ENCODE peak calls at places on chromosomes 3 and 15, in four cellular contexts. H, A, G and O are unnamed samples.

GRCh38 chr15:29854413-29854812 is 32.1 kb upstream of the TJP1 start:
- DNase-seq in H (no peak), G (no peak), A (no peak), O (no peak)

GRCh38 chr3:168782193-168782592 is 686.5 kb upstream of the GOLIM4 start:
- DNase-seq in H (no peak), G (no peak), A (no peak), O (no peak)

GRCh38 chr3:74613060-74613459 is 1.4 kb downstream of the CNTN3 start:
- DNase-seq in G (no peak), A (no peak), H (no peak), O (no peak)

GRCh38 chr15:91881551-91882297 is 28.2 kb downstream of the SLCO3A1 start:
- DNase-seq in G (no peak), A (no peak), H (no peak), O (no peak)

GRCh38 chr3:123342631-123343080 is 106.2 kb downstream of the ADCY5 start:
- DNase-seq in G (no peak), H (no peak), A (no peak), O (no peak)

GRCh38 chr3:12569836-12570235 is 12.9 kb downstream of the MKRN2 start:
- DNase-seq in A (no peak), G (no peak), H (no peak), O (no peak)

GRCh38 chr3:117398166-117398954 is 688.8 kb downstream of the TUSC7 start:
- DNase-seq in G (no peak), A (no peak), H (no peak), O (no peak)

GRCh38 chr15:33086500-33087141 is 107.9 kb downstream of the FMN1 start:
- DNase-seq in H (peak; percentile 88), G (peak; percentile 30), A (no peak), O (no peak)

GRCh38 chr3:143794793-143795462 is 53.3 kb downstream of the SLC9A9 start:
- DNase-seq in G (no peak), A (no peak), H (no peak), O (no peak)

GRCh38 chr15:40412095-40412759 is 6.6 kb downstream of the IVD start:
- DNase-seq in G (no peak), A (no peak), H (no peak), O (no peak)

GRCh38 chr15:62165029-62165792 is at the start of gene C2CD4B:
- DNase-seq in H (no peak), G (peak; percentile 58), A (no peak), O (no peak)

GRCh38 chr15:42355291-42355690 is 4.0 kb upstream of the CAPN3 start:
- DNase-seq in A (no peak), G (no peak), H (no peak), O (no peak)

GRCh38 chr15:60392986-60393811 is 4.6 kb downstream of the ANXA2 start:
- DNase-seq in H (peak; percentile 98), G (no peak), A (peak; percentile 91), O (peak; percentile 78)
- H3K4me3 ChIP-seq in H (peak overlapping the region; percentile 97), G (peak overlapping the region; percentile 95), A (peak overlapping the region; percentile 98), O (peak overlapping the region; percentile 73)

GRCh38 chr15:25501828-25502446 is 63.1 kb upstream of the UBE3A start:
- DNase-seq in A (no peak), G (peak; percentile 20), H (peak; percentile 51), O (no peak)
- TF ChIP-seq CTCF in A (peak; percentile 42), G (peak; percentile 59), H (peak; percentile 40), O (peak; percentile 25)

GRCh38 chr15:68224108-68224507 is 5.4 kb downstream of the CLN6 start:
- DNase-seq in A (no peak), H (no peak), G (no peak), O (no peak)

GRCh38 chr15:68228143-68228970 is 1.2 kb downstream of the CLN6 start:
- DNase-seq in H (peak; percentile 12), G (peak; percentile 43), A (no peak), O (no peak)

GRCh38 chr15:68223171-68223570 is 6.4 kb downstream of the CLN6 start:
- DNase-seq in A (no peak), H (no peak), G (no peak), O (no peak)

GRCh38 chr15:68227806-68228142 is 1.8 kb downstream of the CLN6 start:
- DNase-seq in A (no peak), H (no peak), G (peak; percentile 19), O (no peak)

DNA sequence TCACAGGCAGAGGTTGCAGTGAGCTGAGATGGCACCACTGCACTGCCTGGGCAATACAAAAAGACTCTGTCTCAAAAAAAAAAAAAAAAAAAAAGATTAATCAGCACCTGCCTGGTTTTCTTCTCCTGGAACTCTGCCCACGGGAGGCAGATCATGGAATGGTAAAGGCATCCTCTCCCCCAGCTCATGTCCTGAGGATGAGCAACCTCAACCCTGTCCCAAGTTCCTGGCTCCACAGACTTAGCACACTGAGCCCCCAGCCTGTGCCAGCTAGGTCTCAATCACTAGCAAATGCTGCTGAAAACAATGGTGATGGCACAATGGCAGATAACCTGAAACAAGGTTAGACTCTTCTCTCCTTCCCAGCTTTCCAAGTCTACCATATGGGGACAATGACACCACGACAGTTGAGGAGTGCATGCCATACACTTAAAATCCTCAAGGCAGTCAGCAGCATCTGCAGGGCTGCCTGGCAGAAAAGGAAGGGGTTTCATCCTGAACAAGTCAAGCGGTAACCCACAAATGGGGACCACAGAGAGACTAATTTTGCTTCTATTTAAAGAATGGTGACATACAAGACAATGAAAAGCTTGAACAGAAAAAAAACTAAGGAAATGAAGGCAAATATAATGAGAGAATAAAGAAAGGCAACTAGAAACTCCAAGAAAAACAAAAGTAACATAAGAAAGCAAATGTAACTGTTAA is 4.8 kb downstream of the CLN6 start:
- DNase-seq in G (peak; percentile 15), H (no peak), A (no peak), O (no peak)
- H3K4me3 ChIP-seq in G (no peak overlapping the region), H (no peak overlapping the region), A (no peak overlapping the region), O (no peak overlapping the region)

GRCh38 chr3:67109651-67110204 is 111.6 kb downstream of the KBTBD8 start:
- DNase-seq in G (peak; percentile 2), H (peak; percentile 84), A (peak; percentile 23), O (peak; percentile 47)
- TF ChIP-seq CTCF in G (peak; percentile 77), H (peak; percentile 82), A (peak; percentile 65), O (no peak)

GRCh38 chr3:183252973-183253363 is at the start of gene B3GNT5:
- DNase-seq in G (peak; percentile 67), A (no peak), H (no peak), O (no peak)

GRCh38 chr3:183254816-183255730 is 2.0 kb downstream of the B3GNT5 start:
- DNase-seq in H (no peak), G (no peak), A (no peak), O (no peak)

GRCh38 chr3:183253961-183254815 is 1.1 kb downstream of the B3GNT5 start:
- DNase-seq in A (no peak), G (peak; percentile 84), H (no peak), O (no peak)

GRCh38 chr3:183252108-183252782 is 808 bp upstream of the B3GNT5 start:
- DNase-seq in G (no peak), A (no peak), H (no peak), O (no peak)

DNA sequence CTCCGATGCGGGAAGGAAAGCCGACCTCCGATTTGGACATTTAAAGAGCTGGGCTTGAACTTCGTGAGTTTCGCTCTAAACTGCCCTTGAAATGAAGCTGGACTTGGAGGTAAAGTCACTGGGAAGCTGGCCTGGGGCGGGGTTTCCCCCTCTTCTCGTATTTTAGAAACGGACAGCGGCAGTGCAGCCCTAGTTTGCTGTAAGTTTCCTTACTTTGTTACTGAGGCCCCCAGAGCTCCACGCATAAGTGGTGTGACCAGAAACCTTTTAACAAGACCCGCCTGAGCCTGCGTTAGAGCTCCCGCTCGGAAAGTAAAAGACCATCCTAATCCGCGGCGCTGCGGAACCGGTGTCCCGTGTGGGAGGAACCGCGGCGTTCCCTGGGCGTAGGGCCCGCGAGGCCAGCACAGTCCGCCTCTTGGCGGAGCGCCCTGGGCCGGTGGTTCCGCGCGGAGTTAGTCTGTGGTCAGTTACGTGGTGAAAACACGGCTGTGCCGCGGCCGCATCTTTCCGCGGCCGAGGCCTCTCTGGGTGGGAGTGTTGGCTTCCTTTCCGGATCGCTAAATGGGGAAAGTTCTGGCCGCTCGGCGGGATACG is 409 bp downstream of the B3GNT5 start:
- DNase-seq in H (peak; percentile 67), G (peak; percentile 68), A (no peak), O (no peak)
- H3K4me3 ChIP-seq in H (peak overlapping the region; percentile 80), G (peak overlapping the region; percentile 88), A (peak overlapping the region; percentile 62), O (peak overlapping the region; percentile 69)

DNA sequence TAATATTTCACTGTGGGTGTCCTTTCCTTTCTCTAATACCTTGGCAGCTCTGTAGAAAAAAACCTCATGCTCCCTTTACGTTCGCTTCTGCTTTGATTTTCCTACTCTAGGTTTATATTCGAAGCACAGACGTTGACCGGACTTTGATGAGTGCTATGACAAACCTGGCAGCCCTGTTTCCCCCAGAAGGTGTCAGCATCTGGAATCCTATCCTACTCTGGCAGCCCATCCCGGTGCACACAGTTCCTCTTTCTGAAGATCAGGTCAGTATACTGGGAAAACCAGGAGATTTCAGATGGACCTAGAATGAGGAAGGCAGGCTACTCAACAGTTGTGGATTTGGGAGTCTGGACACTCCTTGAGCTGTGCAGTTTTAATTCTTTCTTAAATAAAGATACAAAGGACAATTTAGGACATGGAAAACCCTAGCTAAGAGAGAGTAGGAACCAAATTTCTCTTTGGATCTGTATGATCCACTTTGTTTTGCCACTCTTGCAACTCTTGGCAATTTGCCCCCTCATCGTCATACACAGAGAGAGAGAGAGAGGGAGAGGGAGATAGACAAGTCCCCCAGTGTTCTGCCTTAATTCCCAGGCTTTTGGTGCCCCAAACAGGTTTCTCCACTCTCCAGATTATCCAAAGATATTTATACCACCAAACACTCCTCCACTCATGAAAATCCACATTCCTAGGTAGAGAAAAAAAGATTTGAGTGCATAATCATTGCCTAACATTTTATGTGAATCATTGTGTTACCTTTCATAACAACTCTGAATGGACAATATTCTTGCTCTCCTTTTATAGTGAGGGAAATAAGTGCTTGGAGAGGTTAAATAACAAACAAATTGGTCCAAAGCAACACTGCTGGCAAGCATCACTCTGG is 15.1 kb downstream of the ACP3 start:
- DNase-seq in H (no peak), A (no peak), G (no peak), O (no peak)
- TF ChIP-seq CTCF in H (no peak), A (no peak), G (no peak), O (no peak)